ENCODE peak calls at places on chromosomes 3 and 15, in nine cellular contexts. F, S, H, R, Z, N, E, G and A are unnamed samples.

GRCh38 chr3:170414202-170414663 is 4.4 kb upstream of the CLDN11 start:
- DNase-seq in Z (peak), G (peak), R (peak), F (peak), N (no peak), E (peak), S (peak), H (peak), A (peak)

GRCh38 chr15:70276401-70276800 is 178.7 kb upstream of the TLE3 start:
- DNase-seq in S (no peak), F (no peak), H (no peak), R (no peak), E (no peak), N (no peak), G (no peak), Z (no peak), A (no peak)

GRCh38 chr3:20097015-20097414 is 56.8 kb downstream of the KAT2B start:
- DNase-seq in Z (no peak), G (no peak), N (no peak), S (no peak), H (no peak), R (no peak), F (no peak), E (no peak), A (no peak)

GRCh38 chr3:64440498-64440897 is 215.2 kb upstream of the PRICKLE2 start:
- DNase-seq in Z (no peak), E (peak), H (peak), F (no peak), N (no peak), R (no peak), G (peak), S (peak), A (no peak)

GRCh38 chr3:183455064-183455463 is 26.6 kb upstream of the MCF2L2 start:
- DNase-seq in R (no peak), E (no peak), N (no peak), H (peak), F (no peak), G (peak), S (no peak), Z (no peak), A (no peak)

GRCh38 chr15:68031406-68031805 is 22.7 kb upstream of the PIAS1 start:
- DNase-seq in N (no peak), F (no peak), S (no peak), E (no peak), R (no peak), H (no peak), Z (no peak), G (no peak), A (no peak)

GRCh38 chr3:12470111-12470510 is 14.2 kb upstream of the TSEN2 start:
- DNase-seq in S (peak), F (no peak), G (peak), Z (no peak), N (no peak), R (no peak), H (no peak), E (no peak), A (no peak)

GRCh38 chr3:55439657-55440405 is 47.3 kb downstream of the WNT5A start:
- DNase-seq in E (no peak), F (no peak), N (no peak), G (no peak), H (no peak), S (no peak), Z (no peak), R (no peak), A (no peak)

GRCh38 chr3:174125267-174125844 is 727.8 kb downstream of the NLGN1 start:
- DNase-seq in F (peak), H (peak), Z (peak), E (no peak), S (no peak), G (peak), N (no peak), R (peak), A (no peak)

GRCh38 chr15:73335471-73335870 is 33.3 kb downstream of the HCN4 start:
- DNase-seq in G (no peak), H (no peak), F (no peak), Z (no peak), S (no peak), N (no peak), E (no peak), R (no peak), A (no peak)

GRCh38 chr3:24682141-24682547 is 187.5 kb upstream of the THRB start:
- DNase-seq in N (no peak), F (no peak), S (no peak), E (peak), H (peak), Z (no peak), R (no peak), G (peak), A (no peak)

GRCh38 chr15:42065008-42065407 is 29.4 kb downstream of the PLA2G4D start:
- DNase-seq in G (peak), R (no peak), H (no peak), Z (no peak), S (no peak), E (no peak), N (no peak), F (no peak), A (no peak)

GRCh38 chr3:56205406-56205805 is 262.9 kb downstream of the ERC2 start:
- DNase-seq in N (no peak), R (no peak), Z (no peak), E (no peak), H (no peak), F (no peak), G (no peak), S (no peak), A (no peak)

GRCh38 chr3:100002599-100003350 is 111.5 kb downstream of the FILIP1L start:
- DNase-seq in R (peak), S (peak), N (no peak), F (peak), Z (no peak), H (peak), E (peak), G (peak), A (no peak)

GRCh38 chr15:27454281-27455060 is 483.5 kb downstream of the GABRG3 start:
- DNase-seq in H (no peak), R (no peak), G (no peak), F (no peak), Z (no peak), N (no peak), S (no peak), E (peak), A (no peak)

GRCh38 chr3:182117583-182117982 is 405.9 kb downstream of the SOX2 start:
- DNase-seq in N (no peak), E (no peak), R (no peak), Z (no peak), S (no peak), H (no peak), G (no peak), F (no peak), A (no peak)

GRCh38 chr3:136142592-136142991 is 53.5 kb downstream of the MSL2 start:
- DNase-seq in S (peak), E (peak), N (no peak), F (peak), R (no peak), H (peak), G (peak), Z (no peak), A (no peak)

GRCh38 chr3:67609709-67610108 is 44.7 kb downstream of the SUCLG2 start:
- DNase-seq in E (no peak), F (no peak), N (no peak), R (no peak), S (no peak), G (no peak), H (no peak), Z (no peak), A (no peak)

GRCh38 chr15:67543348-67543718 is 830 bp downstream of the MAP2K5 start:
- DNase-seq in S (no peak), R (no peak), F (peak), E (no peak), H (peak), Z (peak), G (peak), N (no peak), A (no peak)

GRCh38 chr15:64216722-64217428 is 54.1 kb upstream of the PPIB start:
- DNase-seq in G (no peak), H (peak), F (no peak), Z (no peak), E (no peak), R (no peak), S (no peak), N (no peak), A (no peak)

GRCh38 chr3:108388136-108389132 is 92.1 kb downstream of the HHLA2 start:
- DNase-seq in S (no peak), N (no peak), Z (no peak), H (no peak), R (no peak), E (no peak), G (no peak), F (no peak), A (no peak)

GRCh38 chr15:90690585-90690984 is 26.6 kb upstream of the BLM start:
- DNase-seq in G (no peak), E (no peak), H (no peak), S (no peak), Z (no peak), N (no peak), F (no peak), R (no peak), A (no peak)

GRCh38 chr3:101170047-101170771 is 150.2 kb downstream of the IMPG2 start:
- DNase-seq in E (no peak), G (no peak), S (no peak), Z (no peak), R (no peak), N (no peak), F (peak), H (peak), A (no peak)

GRCh38 chr3:42148982-42149432 is 57.9 kb downstream of the TRAK1 start:
- DNase-seq in S (no peak), E (no peak), Z (peak), H (peak), N (no peak), F (peak), R (no peak), G (peak), A (no peak)

GRCh38 chr15:84400820-84401219 is 165.2 kb downstream of the GOLGA6L4 start:
- DNase-seq in F (no peak), S (no peak), N (no peak), G (no peak), R (peak), E (no peak), H (no peak), Z (no peak), A (no peak)

GRCh38 chr3:151501171-151501790 is 40.4 kb upstream of the IGSF10 start:
- DNase-seq in G (peak), Z (no peak), N (no peak), F (no peak), R (no peak), E (no peak), H (no peak), S (no peak), A (no peak)

GRCh38 chr15:66670198-66670597 is 31.8 kb upstream of the SMAD6 start:
- DNase-seq in F (no peak), H (no peak), S (peak), Z (no peak), E (no peak), R (no peak), G (no peak), N (no peak), A (no peak)

GRCh38 chr3:17232442-17232841 is 347.7 kb downstream of the PLCL2 start:
- DNase-seq in N (no peak), F (no peak), R (no peak), S (no peak), H (no peak), Z (no peak), E (no peak), G (no peak), A (no peak)

GRCh38 chr15:67843571-67844387 is 3.9 kb upstream of the RNU6-1 start:
- DNase-seq in S (no peak), H (no peak), N (no peak), R (peak), F (no peak), Z (peak), E (no peak), G (peak), A (no peak)